ENCODE peak calls at places on chromosomes 16 and 17, in nine cellular contexts. S is A549, W is ovary, G is tibial nerve, E is HepG2, T is sigmoid colon, I is H1, J is stomach, B is upper lobe of left lung. D is an unnamed sample.

GRCh38 chr16:88681084-88681680 is 5.1 kb downstream of the SNAI3 start:
- DNase-seq in S (peak), W (no peak), G (no peak), E (peak), T (no peak), I (peak), J (peak), B (peak), D (peak)

GRCh38 chr17:13947499-13947898 is 121.8 kb upstream of the COX10 start:
- DNase-seq in S (no peak), W (no peak), G (no peak), E (no peak), T (no peak), I (no peak), J (no peak), B (no peak), D (no peak)

GRCh38 chr17:39209317-39210092 is 9.4 kb downstream of the RPL19 start:
- DNase-seq in S (no peak), W (peak), G (peak), E (no peak), T (peak), I (peak), J (peak), B (peak), D (peak)

GRCh38 chr16:24178496-24178895 is 77.6 kb upstream of the CACNG3 start:
- DNase-seq in S (no peak), W (no peak), G (no peak), E (no peak), T (no peak), I (peak), J (no peak), B (no peak), D (no peak)

GRCh38 chr17:39018267-39019134 is 51.3 kb upstream of the FBXO47 start:
- DNase-seq in S (no peak), W (no peak), G (no peak), E (no peak), T (no peak), I (no peak), J (no peak), B (peak), D (no peak)

GRCh38 chr17:40319651-40320550 is 10.9 kb downstream of the RARA start:
- DNase-seq in S (no peak), W (peak), G (no peak), E (no peak), T (no peak), I (no peak), J (peak), B (no peak), D (peak)

GRCh38 chr16:1828645-1829410 is 1.8 kb downstream of the FAHD1 start:
- DNase-seq in S (no peak), W (no peak), G (no peak), E (peak), T (no peak), I (no peak), J (no peak), B (no peak), D (no peak)

GRCh38 chr17:38943607-38944006 is 18.2 kb downstream of the LASP1NB start:
- DNase-seq in S (no peak), W (no peak), G (no peak), E (no peak), T (no peak), I (no peak), J (no peak), B (no peak), D (no peak)

GRCh38 chr17:44914698-44915271 is 515 bp downstream of the GFAP start:
- DNase-seq in S (no peak), W (no peak), G (no peak), E (no peak), T (no peak), I (no peak), J (no peak), B (no peak), D (no peak)

GRCh38 chr16:54936979-54937672 is 6.5 kb downstream of the IRX5 start:
- DNase-seq in S (peak), W (no peak), G (no peak), E (no peak), T (no peak), I (peak), J (no peak), B (peak), D (no peak)

GRCh38 chr17:4949321-4950074 is 1.2 kb upstream of the PFN1 start:
- DNase-seq in S (peak), W (peak), G (no peak), E (peak), T (peak), I (peak), J (peak), B (peak), D (peak)

GRCh38 chr17:38663125-38663751 is 11.5 kb downstream of the EPOP start:
- DNase-seq in S (peak), W (no peak), G (no peak), E (peak), T (peak), I (peak), J (peak), B (no peak), D (peak)

GRCh38 chr16:4521971-4522623 is 16.5 kb downstream of the CDIP1 start:
- DNase-seq in S (no peak), W (peak), G (no peak), E (no peak), T (no peak), I (peak), J (no peak), B (no peak), D (no peak)

GRCh38 chr17:61660726-61661125 is 69.7 kb upstream of the NACA2 start:
- DNase-seq in S (no peak), W (no peak), G (no peak), E (no peak), T (no peak), I (no peak), J (no peak), B (no peak), D (no peak)

GRCh38 chr16:9092282-9092962 is 978 bp downstream of the HAPSTR1 start:
- DNase-seq in S (peak), W (peak), G (no peak), E (peak), T (peak), I (peak), J (peak), B (peak), D (peak)

GRCh38 chr17:36850794-36851193 is 86.5 kb upstream of the LHX1 start:
- DNase-seq in S (peak), W (no peak), G (no peak), E (no peak), T (no peak), I (no peak), J (no peak), B (no peak), D (no peak)

GRCh38 chr17:7173687-7174602 is 5.2 kb downstream of the ASGR1 start:
- DNase-seq in S (no peak), W (no peak), G (peak), E (no peak), T (peak), I (peak), J (peak), B (peak), D (peak)

GRCh38 chr17:37088459-37088858 is 139.7 kb downstream of the AATF start:
- DNase-seq in S (no peak), W (no peak), G (no peak), E (no peak), T (no peak), I (no peak), J (peak), B (no peak), D (no peak)

GRCh38 chr17:12512712-12513355 is 152.9 kb upstream of the MYOCD start:
- DNase-seq in S (no peak), W (no peak), G (no peak), E (no peak), T (no peak), I (no peak), J (no peak), B (no peak), D (no peak)

GRCh38 chr17:75783803-75784472 is 668 bp upstream of the UNK start:
- DNase-seq in S (no peak), W (peak), G (no peak), E (no peak), T (peak), I (peak), J (peak), B (peak), D (peak)

GRCh38 chr16:77951788-77952187 is 70.6 kb upstream of the CLEC3A start:
- DNase-seq in S (peak), W (no peak), G (no peak), E (peak), T (no peak), I (no peak), J (no peak), B (no peak), D (no peak)

GRCh38 chr17:60391419-60392041 is 403 bp downstream of the USP32 start:
- DNase-seq in S (no peak), W (no peak), G (peak), E (no peak), T (no peak), I (no peak), J (no peak), B (no peak), D (no peak)

GRCh38 chr16:86510465-86511261 is at the start of gene FOXF1:
- DNase-seq in S (peak), W (no peak), G (no peak), E (no peak), T (no peak), I (peak), J (no peak), B (peak), D (no peak)

GRCh38 chr16:27740496-27741201 is 190.7 kb downstream of the KATNIP start:
- DNase-seq in S (no peak), W (no peak), G (no peak), E (no peak), T (no peak), I (no peak), J (no peak), B (no peak), D (no peak)

GRCh38 chr16:22330326-22330725 is 33.1 kb downstream of the POLR3E start:
- DNase-seq in S (no peak), W (no peak), G (no peak), E (no peak), T (no peak), I (no peak), J (no peak), B (no peak), D (no peak)

GRCh38 chr16:2785101-2785991 is 2.0 kb downstream of the PRSS33 start:
- DNase-seq in S (no peak), W (peak), G (no peak), E (no peak), T (peak), I (no peak), J (no peak), B (peak), D (peak)

GRCh38 chr16:81738831-81739496 is 40.1 kb upstream of the PLCG2 start:
- DNase-seq in S (no peak), W (no peak), G (peak), E (no peak), T (peak), I (no peak), J (peak), B (peak), D (peak)

GRCh38 chr16:10178079-10178478 is 4.1 kb downstream of the GRIN2A start:
- DNase-seq in S (no peak), W (no peak), G (no peak), E (no peak), T (no peak), I (no peak), J (no peak), B (no peak), D (no peak)

GRCh38 chr17:1158879-1159278 is 20.9 kb downstream of the ABR start:
- DNase-seq in S (no peak), W (no peak), G (no peak), E (no peak), T (no peak), I (no peak), J (no peak), B (no peak), D (no peak)

GRCh38 chr16:3131755-3132377 is 3.0 kb upstream of the ZNF213 start:
- DNase-seq in S (peak), W (no peak), G (no peak), E (peak), T (no peak), I (peak), J (peak), B (no peak), D (peak)

GRCh38 chr17:76199466-76199865 is 40.8 kb downstream of the RNF157 start:
- DNase-seq in S (no peak), W (no peak), G (no peak), E (no peak), T (no peak), I (no peak), J (no peak), B (no peak), D (no peak)

GRCh38 chr17:49156256-49156655 is 23.7 kb downstream of the B4GALNT2 start:
- DNase-seq in S (no peak), W (no peak), G (no peak), E (no peak), T (no peak), I (no peak), J (no peak), B (no peak), D (no peak)

GRCh38 chr17:7292729-7293128 is 1.7 kb downstream of the YBX2 start:
- DNase-seq in S (no peak), W (no peak), G (no peak), E (no peak), T (no peak), I (no peak), J (no peak), B (no peak), D (no peak)

GRCh38 chr17:47205419-47205963 is 3.7 kb upstream of the MYL4 start:
- DNase-seq in S (no peak), W (peak), G (peak), E (no peak), T (peak), I (peak), J (peak), B (no peak), D (peak)
- TF ChIP-seq POLR2A in S (no peak), W (no peak), G (peak), E (no peak), T (no peak), I (no peak), J (no peak), B (no peak), D (no peak)

GRCh38 chr17:67431210-67432015 is 54.3 kb downstream of the PITPNC1 start:
- DNase-seq in S (peak), W (no peak), G (no peak), E (no peak), T (no peak), I (no peak), J (no peak), B (no peak), D (no peak)
- TF ChIP-seq EP300 in S (no peak), W (no peak), G (no peak), E (no peak), T (no peak), I (no peak), J (no peak), B (no peak), D (no peak)

DNA sequence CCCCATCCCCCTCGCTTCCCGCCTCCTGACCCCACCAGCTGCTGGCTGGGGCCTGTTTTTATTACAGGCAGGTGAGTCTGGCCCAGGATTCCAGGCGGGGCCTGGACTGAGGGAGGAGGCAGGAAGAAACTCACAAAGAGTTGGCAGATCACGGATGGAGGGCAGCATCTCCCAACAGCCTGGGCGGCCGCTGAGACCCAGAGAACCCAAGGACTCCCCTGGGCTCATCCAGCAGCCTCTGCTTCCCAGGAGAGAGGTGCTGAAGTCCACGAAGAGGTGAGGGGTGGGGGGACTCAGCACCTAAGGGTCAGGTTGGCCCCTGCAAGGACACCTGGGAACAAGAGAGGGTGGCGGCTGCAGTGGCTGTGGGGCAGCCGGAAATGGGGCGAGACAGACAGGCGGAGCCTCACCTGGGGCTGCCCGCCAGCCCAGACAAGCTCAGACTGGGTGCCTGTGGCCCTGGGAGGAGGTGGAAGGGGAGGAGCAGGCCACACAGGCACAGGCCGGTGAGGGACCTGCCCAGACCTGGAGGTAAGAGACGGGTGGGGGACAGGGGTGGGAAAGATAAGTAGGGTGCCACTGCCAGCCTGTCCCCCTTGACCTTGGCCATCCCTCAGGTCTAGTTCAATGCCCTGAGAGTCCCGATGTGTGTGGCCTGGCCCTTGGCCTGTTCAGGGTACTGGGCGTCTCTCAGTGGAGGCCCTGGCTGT is 8.7 kb upstream of the ADGRG1 start:
- DNase-seq in S (no peak), W (peak), G (no peak), E (peak), T (peak), I (peak), J (peak), B (peak), D (peak)
- TF ChIP-seq POLR2A in S (no peak), W (no peak), G (no peak), E (no peak), T (peak), I (no peak), J (no peak), B (no peak), D (peak)

GRCh38 chr17:57976594-57976993 is 11.5 kb downstream of the VEZF1 start:
- DNase-seq in S (no peak), W (no peak), G (no peak), E (no peak), T (no peak), I (no peak), J (no peak), B (no peak), D (no peak)
- TF ChIP-seq EP300 in S (no peak), W (no peak), G (no peak), E (no peak), T (no peak), I (no peak), J (no peak), B (no peak), D (no peak)

D was measured in transverse colon.